ENCODE peak calls at places on chromosomes 12 and 14, in seven cellular contexts. One of them, this sample, is unnamed.

GRCh38 chr12:47935196-47935595 is 28.2 kb upstream of the TMEM106C start:
- DNase-seq in fibroblast of lung: peak; percentile 87
- DNase-seq in RWPE1: no peak
- DNase-seq in A549: no peak
- DNase-seq in body of pancreas: peak; percentile 47
- DNase-seq in GM10248: no peak
- DNase-seq in HFFc6: peak; percentile 74
- DNase-seq in this sample: no peak

GRCh38 chr12:69570545-69571399 is 14.5 kb upstream of the CCT2 start:
- DNase-seq in fibroblast of lung: peak; percentile 82
- DNase-seq in RWPE1: peak; percentile 52
- DNase-seq in A549: peak; percentile 83
- DNase-seq in body of pancreas: peak; percentile 70
- DNase-seq in GM10248: peak; percentile 52
- DNase-seq in HFFc6: peak; percentile 41
- DNase-seq in this sample: peak; percentile 53

GRCh38 chr12:124938606-124939427 is 24.4 kb upstream of the UBC start:
- DNase-seq in fibroblast of lung: peak; percentile 93
- DNase-seq in RWPE1: peak; percentile 45
- DNase-seq in A549: peak; percentile 97
- DNase-seq in body of pancreas: peak; percentile 79
- DNase-seq in GM10248: no peak
- DNase-seq in HFFc6: peak; percentile 25
- DNase-seq in this sample: no peak

GRCh38 chr12:68915055-68915454 is 17.9 kb downstream of the CPM start:
- DNase-seq in fibroblast of lung: peak; percentile 86
- DNase-seq in RWPE1: no peak
- DNase-seq in A549: no peak
- DNase-seq in body of pancreas: no peak
- DNase-seq in GM10248: no peak
- DNase-seq in HFFc6: peak; percentile 94
- DNase-seq in this sample: no peak

GRCh38 chr12:121009744-121010143 is 6.5 kb downstream of the C12orf43 start:
- DNase-seq in fibroblast of lung: peak; percentile 54
- DNase-seq in RWPE1: peak; percentile 51
- DNase-seq in A549: peak; percentile 81
- DNase-seq in body of pancreas: peak; percentile 85
- DNase-seq in GM10248: no peak
- DNase-seq in HFFc6: peak; percentile 40
- DNase-seq in this sample: peak; percentile 14

GRCh38 chr14:79596531-79596930 is 614.8 kb downstream of the DIO2 start:
- DNase-seq in fibroblast of lung: peak; percentile 49
- DNase-seq in RWPE1: no peak
- DNase-seq in A549: peak; percentile 47
- DNase-seq in body of pancreas: no peak
- DNase-seq in GM10248: no peak
- DNase-seq in HFFc6: peak; percentile 64
- DNase-seq in this sample: no peak

GRCh38 chr14:53501361-53502320 is 348.5 kb upstream of the DDHD1 start:
- DNase-seq in fibroblast of lung: peak; percentile 94
- DNase-seq in RWPE1: no peak
- DNase-seq in A549: no peak
- DNase-seq in body of pancreas: no peak
- DNase-seq in GM10248: no peak
- DNase-seq in HFFc6: peak; percentile 48
- DNase-seq in this sample: no peak

GRCh38 chr12:84502907-84503787 is 409.5 kb downstream of the SLC6A15 start:
- DNase-seq in fibroblast of lung: peak; percentile 84
- DNase-seq in RWPE1: peak; percentile 27
- DNase-seq in A549: peak; percentile 69
- DNase-seq in body of pancreas: peak; percentile 77
- DNase-seq in GM10248: peak; percentile 13
- DNase-seq in HFFc6: peak; percentile 60
- DNase-seq in this sample: peak; percentile 43

GRCh38 chr14:59208224-59208814 is 19.9 kb downstream of the DAAM1 start:
- DNase-seq in fibroblast of lung: peak; percentile 28
- DNase-seq in RWPE1: peak; percentile 21
- DNase-seq in A549: no peak
- DNase-seq in body of pancreas: no peak
- DNase-seq in GM10248: no peak
- DNase-seq in HFFc6: peak; percentile 56
- DNase-seq in this sample: no peak

GRCh38 chr14:94936411-94936892 is 166.5 kb upstream of the GSC start:
- DNase-seq in fibroblast of lung: peak; percentile 34
- DNase-seq in RWPE1: no peak
- DNase-seq in A549: no peak
- DNase-seq in body of pancreas: peak; percentile 87
- DNase-seq in GM10248: no peak
- DNase-seq in HFFc6: no peak
- DNase-seq in this sample: no peak

GRCh38 chr12:75481013-75481705 is 604 bp downstream of the GLIPR1 start:
- DNase-seq in fibroblast of lung: peak; percentile 62
- DNase-seq in RWPE1: no peak
- DNase-seq in A549: no peak
- DNase-seq in body of pancreas: no peak
- DNase-seq in GM10248: no peak
- DNase-seq in HFFc6: no peak
- DNase-seq in this sample: no peak

GRCh38 chr14:51929156-51929555 is 60.2 kb upstream of the RTRAF start:
- DNase-seq in fibroblast of lung: peak; percentile 25
- DNase-seq in RWPE1: no peak
- DNase-seq in A549: no peak
- DNase-seq in body of pancreas: no peak
- DNase-seq in GM10248: no peak
- DNase-seq in HFFc6: peak; percentile 6
- DNase-seq in this sample: no peak

GRCh38 chr12:107761502-107761904 is 566 bp upstream of the PRDM4 start:
- DNase-seq in fibroblast of lung: no peak
- DNase-seq in RWPE1: no peak
- DNase-seq in A549: no peak
- DNase-seq in body of pancreas: no peak
- DNase-seq in GM10248: no peak
- DNase-seq in HFFc6: no peak
- DNase-seq in this sample: no peak

GRCh38 chr12:47954058-47954457 is 9.3 kb upstream of the TMEM106C start:
- DNase-seq in fibroblast of lung: no peak
- DNase-seq in RWPE1: peak; percentile 72
- DNase-seq in A549: no peak
- DNase-seq in body of pancreas: no peak
- DNase-seq in GM10248: no peak
- DNase-seq in HFFc6: peak; percentile 14
- DNase-seq in this sample: no peak

GRCh38 chr12:122106891-122107660 is 28.5 kb downstream of the MLXIP start:
- DNase-seq in fibroblast of lung: peak; percentile 37
- DNase-seq in RWPE1: peak; percentile 41
- DNase-seq in A549: no peak
- DNase-seq in body of pancreas: peak; percentile 72
- DNase-seq in GM10248: no peak
- DNase-seq in HFFc6: peak; percentile 57
- DNase-seq in this sample: no peak

GRCh38 chr12:69739287-69740191 is 879 bp downstream of the RAB3IP start:
- DNase-seq in fibroblast of lung: peak; percentile 43
- DNase-seq in RWPE1: peak; percentile 34
- DNase-seq in A549: peak; percentile 48
- DNase-seq in body of pancreas: peak; percentile 67
- DNase-seq in GM10248: peak; percentile 56
- DNase-seq in HFFc6: no peak
- DNase-seq in this sample: peak; percentile 49

GRCh38 chr12:94010307-94010706 is 138.1 kb upstream of the PLXNC1 start:
- DNase-seq in fibroblast of lung: no peak
- DNase-seq in RWPE1: no peak
- DNase-seq in A549: no peak
- DNase-seq in body of pancreas: no peak
- DNase-seq in GM10248: no peak
- DNase-seq in HFFc6: no peak
- DNase-seq in this sample: no peak

GRCh38 chr12:100199347-100200136 is 1.1 kb upstream of the ACTR6 start:
- DNase-seq in fibroblast of lung: no peak
- DNase-seq in RWPE1: peak; percentile 44
- DNase-seq in A549: peak; percentile 73
- DNase-seq in body of pancreas: peak; percentile 82
- DNase-seq in GM10248: peak; percentile 86
- DNase-seq in HFFc6: peak; percentile 31
- DNase-seq in this sample: peak; percentile 29

GRCh38 chr14:90715993-90716392 is 100.2 kb downstream of the TTC7B start:
- DNase-seq in fibroblast of lung: no peak
- DNase-seq in RWPE1: no peak
- DNase-seq in A549: no peak
- DNase-seq in body of pancreas: no peak
- DNase-seq in GM10248: no peak
- DNase-seq in HFFc6: no peak
- DNase-seq in this sample: no peak

GRCh38 chr12:18296201-18296908 is 35.0 kb downstream of the PIK3C2G start:
- DNase-seq in fibroblast of lung: no peak
- DNase-seq in RWPE1: no peak
- DNase-seq in A549: no peak
- DNase-seq in body of pancreas: no peak
- DNase-seq in GM10248: no peak
- DNase-seq in HFFc6: no peak
- DNase-seq in this sample: no peak

GRCh38 chr14:101821528-101821927 is 60.0 kb downstream of the PPP2R5C start:
- DNase-seq in fibroblast of lung: no peak
- DNase-seq in RWPE1: no peak
- DNase-seq in A549: no peak
- DNase-seq in body of pancreas: no peak
- DNase-seq in GM10248: no peak
- DNase-seq in HFFc6: no peak
- DNase-seq in this sample: no peak

GRCh38 chr14:53640695-53641094 is 315.9 kb downstream of the BMP4 start:
- DNase-seq in fibroblast of lung: peak; percentile 47
- DNase-seq in RWPE1: no peak
- DNase-seq in A549: no peak
- DNase-seq in body of pancreas: peak; percentile 19
- DNase-seq in GM10248: no peak
- DNase-seq in HFFc6: peak; percentile 54
- DNase-seq in this sample: no peak

GRCh38 chr12:52976574-52977071 is 27.7 kb downstream of the KRT18 start:
- DNase-seq in fibroblast of lung: peak; percentile 26
- DNase-seq in RWPE1: no peak
- DNase-seq in A549: peak; percentile 60
- DNase-seq in body of pancreas: peak; percentile 13
- DNase-seq in GM10248: no peak
- DNase-seq in HFFc6: peak; percentile 80
- DNase-seq in this sample: no peak

GRCh38 chr12:52975204-52975603 is 26.3 kb downstream of the KRT18 start:
- DNase-seq in fibroblast of lung: no peak
- DNase-seq in RWPE1: no peak
- DNase-seq in A549: no peak
- DNase-seq in body of pancreas: no peak
- DNase-seq in GM10248: no peak
- DNase-seq in HFFc6: no peak
- DNase-seq in this sample: no peak

GRCh38 chr12:52977195-52977594 is 28.3 kb downstream of the KRT18 start:
- DNase-seq in fibroblast of lung: no peak
- DNase-seq in RWPE1: no peak
- DNase-seq in A549: no peak
- DNase-seq in body of pancreas: no peak
- DNase-seq in GM10248: no peak
- DNase-seq in HFFc6: no peak
- DNase-seq in this sample: no peak

GRCh38 chr12:52971701-52972329 is 22.9 kb downstream of the KRT18 start:
- DNase-seq in fibroblast of lung: peak; percentile 44
- DNase-seq in RWPE1: peak; percentile 85
- DNase-seq in A549: peak; percentile 94
- DNase-seq in body of pancreas: no peak
- DNase-seq in GM10248: no peak
- DNase-seq in HFFc6: peak; percentile 71
- DNase-seq in this sample: no peak

GRCh38 chr12:52975820-52976573 is 27.1 kb downstream of the KRT18 start:
- DNase-seq in fibroblast of lung: peak; percentile 22
- DNase-seq in RWPE1: no peak
- DNase-seq in A549: peak; percentile 92
- DNase-seq in body of pancreas: no peak
- DNase-seq in GM10248: no peak
- DNase-seq in HFFc6: peak; percentile 68
- DNase-seq in this sample: no peak
- TF ChIP-seq CTCF in fibroblast of lung: no peak
- TF ChIP-seq CTCF in RWPE1: peak; percentile 44
- TF ChIP-seq CTCF in A549: peak; percentile 88
- TF ChIP-seq CTCF in body of pancreas: no peak
- TF ChIP-seq CTCF in GM10248: no peak
- TF ChIP-seq CTCF in HFFc6: peak; percentile 57
- TF ChIP-seq CTCF in this sample: no peak

GRCh38 chr12:66149702-66150398 is 19.3 kb upstream of the LLPH start:
- DNase-seq in fibroblast of lung: no peak
- DNase-seq in RWPE1: no peak
- DNase-seq in A549: no peak
- DNase-seq in body of pancreas: peak; percentile 66
- DNase-seq in GM10248: no peak
- DNase-seq in HFFc6: no peak
- DNase-seq in this sample: no peak
- TF ChIP-seq CTCF in fibroblast of lung: peak; percentile 18
- TF ChIP-seq CTCF in RWPE1: no peak
- TF ChIP-seq CTCF in A549: no peak
- TF ChIP-seq CTCF in body of pancreas: no peak
- TF ChIP-seq CTCF in GM10248: no peak
- TF ChIP-seq CTCF in HFFc6: peak; percentile 53
- TF ChIP-seq CTCF in this sample: peak; percentile 43

GRCh38 chr12:20865873-20866272 is 55.4 kb downstream of the SLCO1B3 start:
- DNase-seq in fibroblast of lung: no peak
- DNase-seq in RWPE1: no peak
- DNase-seq in A549: no peak
- DNase-seq in body of pancreas: no peak
- DNase-seq in GM10248: no peak
- DNase-seq in HFFc6: no peak
- DNase-seq in this sample: no peak

GRCh38 chr12:20868277-20868676 is 57.8 kb downstream of the SLCO1B3 start:
- DNase-seq in fibroblast of lung: no peak
- DNase-seq in RWPE1: no peak
- DNase-seq in A549: no peak
- DNase-seq in body of pancreas: no peak
- DNase-seq in GM10248: no peak
- DNase-seq in HFFc6: no peak
- DNase-seq in this sample: no peak

GRCh38 chr12:20863056-20863455 is 52.6 kb downstream of the SLCO1B3 start:
- DNase-seq in fibroblast of lung: no peak
- DNase-seq in RWPE1: no peak
- DNase-seq in A549: no peak
- DNase-seq in body of pancreas: no peak
- DNase-seq in GM10248: no peak
- DNase-seq in HFFc6: no peak
- DNase-seq in this sample: no peak
- TF ChIP-seq CTCF in fibroblast of lung: no peak
- TF ChIP-seq CTCF in RWPE1: no peak
- TF ChIP-seq CTCF in A549: no peak
- TF ChIP-seq CTCF in body of pancreas: no peak
- TF ChIP-seq CTCF in GM10248: no peak
- TF ChIP-seq CTCF in HFFc6: no peak
- TF ChIP-seq CTCF in this sample: no peak

GRCh38 chr12:118160536-118160935 is 24.6 kb downstream of the PEBP1 start:
- DNase-seq in fibroblast of lung: no peak
- DNase-seq in RWPE1: no peak
- DNase-seq in A549: no peak
- DNase-seq in body of pancreas: no peak
- DNase-seq in GM10248: no peak
- DNase-seq in HFFc6: no peak
- DNase-seq in this sample: no peak

GRCh38 chr12:118166946-118167345 is 31.0 kb downstream of the PEBP1 start:
- DNase-seq in fibroblast of lung: no peak
- DNase-seq in RWPE1: no peak
- DNase-seq in A549: no peak
- DNase-seq in body of pancreas: no peak
- DNase-seq in GM10248: peak; percentile 86
- DNase-seq in HFFc6: no peak
- DNase-seq in this sample: no peak

GRCh38 chr12:118164798-118165486 is 29.0 kb downstream of the PEBP1 start:
- DNase-seq in fibroblast of lung: peak; percentile 51
- DNase-seq in RWPE1: peak; percentile 48
- DNase-seq in A549: peak; percentile 48
- DNase-seq in body of pancreas: peak; percentile 26
- DNase-seq in GM10248: no peak
- DNase-seq in HFFc6: peak; percentile 16
- DNase-seq in this sample: peak; percentile 39
- TF ChIP-seq CTCF in fibroblast of lung: peak; percentile 64
- TF ChIP-seq CTCF in RWPE1: peak; percentile 67
- TF ChIP-seq CTCF in A549: peak; percentile 68
- TF ChIP-seq CTCF in body of pancreas: peak; percentile 44
- TF ChIP-seq CTCF in GM10248: peak; percentile 43
- TF ChIP-seq CTCF in HFFc6: peak; percentile 73
- TF ChIP-seq CTCF in this sample: peak; percentile 73